ENCODE peak calls at places on chromosomes 6 and 20, in nine cellular contexts. One of them, this sample, is unnamed.

GRCh38 chr6:122264557-122264956 is 134.9 kb upstream of the HSF2 start:
- DNase-seq in progenitor cell of endocrine pancreas: no peak
- DNase-seq in NB4: no peak
- DNase-seq in fibroblast of villous mesenchyme: no peak
- DNase-seq in BJ: no peak
- DNase-seq in heart right ventricle: no peak
- DNase-seq in pancreas: no peak
- DNase-seq in OCI-LY7: no peak
- DNase-seq in Peyer's patch: no peak
- DNase-seq in this sample: no peak

GRCh38 chr6:14732845-14733757 is 512.8 kb upstream of the JARID2 start:
- DNase-seq in progenitor cell of endocrine pancreas: no peak
- DNase-seq in NB4: peak; percentile 82
- DNase-seq in fibroblast of villous mesenchyme: peak; percentile 55
- DNase-seq in BJ: no peak
- DNase-seq in heart right ventricle: no peak
- DNase-seq in pancreas: no peak
- DNase-seq in OCI-LY7: no peak
- DNase-seq in Peyer's patch: no peak
- DNase-seq in this sample: peak; percentile 40

GRCh38 chr6:40484066-40484465 is 103.1 kb downstream of the LRFN2 start:
- DNase-seq in progenitor cell of endocrine pancreas: no peak
- DNase-seq in NB4: no peak
- DNase-seq in fibroblast of villous mesenchyme: no peak
- DNase-seq in BJ: no peak
- DNase-seq in heart right ventricle: no peak
- DNase-seq in pancreas: no peak
- DNase-seq in OCI-LY7: no peak
- DNase-seq in Peyer's patch: no peak
- DNase-seq in this sample: no peak

GRCh38 chr6:11096109-11096508 is 2.5 kb downstream of the SMIM13 start:
- DNase-seq in progenitor cell of endocrine pancreas: no peak
- DNase-seq in NB4: peak; percentile 81
- DNase-seq in fibroblast of villous mesenchyme: peak; percentile 67
- DNase-seq in BJ: no peak
- DNase-seq in heart right ventricle: no peak
- DNase-seq in pancreas: no peak
- DNase-seq in OCI-LY7: peak; percentile 55
- DNase-seq in Peyer's patch: peak; percentile 52
- DNase-seq in this sample: peak; percentile 24

GRCh38 chr20:57397004-57397692 is 6.0 kb downstream of the RBM38 start:
- DNase-seq in progenitor cell of endocrine pancreas: no peak
- DNase-seq in NB4: peak; percentile 38
- DNase-seq in fibroblast of villous mesenchyme: no peak
- DNase-seq in BJ: no peak
- DNase-seq in heart right ventricle: no peak
- DNase-seq in pancreas: peak; percentile 43
- DNase-seq in OCI-LY7: peak; percentile 37
- DNase-seq in Peyer's patch: no peak
- DNase-seq in this sample: peak; percentile 36

GRCh38 chr20:39880890-39881289 is 808.1 kb downstream of the MAFB start:
- DNase-seq in progenitor cell of endocrine pancreas: no peak
- DNase-seq in NB4: peak; percentile 49
- DNase-seq in fibroblast of villous mesenchyme: no peak
- DNase-seq in BJ: no peak
- DNase-seq in heart right ventricle: no peak
- DNase-seq in pancreas: no peak
- DNase-seq in OCI-LY7: no peak
- DNase-seq in Peyer's patch: no peak
- DNase-seq in this sample: peak; percentile 38

GRCh38 chr6:47846752-47847151 is 64.9 kb downstream of the OPN5 start:
- DNase-seq in progenitor cell of endocrine pancreas: no peak
- DNase-seq in NB4: no peak
- DNase-seq in fibroblast of villous mesenchyme: no peak
- DNase-seq in BJ: no peak
- DNase-seq in heart right ventricle: no peak
- DNase-seq in pancreas: no peak
- DNase-seq in OCI-LY7: no peak
- DNase-seq in Peyer's patch: no peak
- DNase-seq in this sample: no peak

GRCh38 chr6:131164506-131164905 is 29.2 kb downstream of the AKAP7 start:
- DNase-seq in progenitor cell of endocrine pancreas: no peak
- DNase-seq in NB4: no peak
- DNase-seq in fibroblast of villous mesenchyme: no peak
- DNase-seq in BJ: no peak
- DNase-seq in heart right ventricle: no peak
- DNase-seq in pancreas: no peak
- DNase-seq in OCI-LY7: no peak
- DNase-seq in Peyer's patch: no peak
- DNase-seq in this sample: no peak

GRCh38 chr20:62304331-62305148 is 1.7 kb downstream of the ADRM1 start:
- DNase-seq in progenitor cell of endocrine pancreas: no peak
- DNase-seq in NB4: no peak
- DNase-seq in fibroblast of villous mesenchyme: no peak
- DNase-seq in BJ: no peak
- DNase-seq in heart right ventricle: no peak
- DNase-seq in pancreas: no peak
- DNase-seq in OCI-LY7: no peak
- DNase-seq in Peyer's patch: no peak
- DNase-seq in this sample: no peak

GRCh38 chr6:131792091-131792496 is 15.7 kb upstream of the ENPP1 start:
- DNase-seq in progenitor cell of endocrine pancreas: no peak
- DNase-seq in NB4: no peak
- DNase-seq in fibroblast of villous mesenchyme: no peak
- DNase-seq in BJ: no peak
- DNase-seq in heart right ventricle: no peak
- DNase-seq in pancreas: no peak
- DNase-seq in OCI-LY7: no peak
- DNase-seq in Peyer's patch: no peak
- DNase-seq in this sample: no peak

GRCh38 chr6:118551673-118552063 is 3.6 kb downstream of the PLN start:
- DNase-seq in progenitor cell of endocrine pancreas: no peak
- DNase-seq in NB4: no peak
- DNase-seq in fibroblast of villous mesenchyme: peak; percentile 72
- DNase-seq in BJ: peak; percentile 27
- DNase-seq in heart right ventricle: no peak
- DNase-seq in pancreas: no peak
- DNase-seq in OCI-LY7: no peak
- DNase-seq in Peyer's patch: no peak
- DNase-seq in this sample: no peak

GRCh38 chr6:114000066-114000465 is 29.1 kb upstream of the HDAC2 start:
- DNase-seq in progenitor cell of endocrine pancreas: no peak
- DNase-seq in NB4: no peak
- DNase-seq in fibroblast of villous mesenchyme: peak; percentile 45
- DNase-seq in BJ: no peak
- DNase-seq in heart right ventricle: no peak
- DNase-seq in pancreas: no peak
- DNase-seq in OCI-LY7: no peak
- DNase-seq in Peyer's patch: no peak
- DNase-seq in this sample: no peak

GRCh38 chr20:56766528-56766927 is 137.4 kb downstream of the TFAP2C start:
- DNase-seq in progenitor cell of endocrine pancreas: no peak
- DNase-seq in NB4: no peak
- DNase-seq in fibroblast of villous mesenchyme: peak; percentile 73
- DNase-seq in BJ: no peak
- DNase-seq in heart right ventricle: no peak
- DNase-seq in pancreas: no peak
- DNase-seq in OCI-LY7: no peak
- DNase-seq in Peyer's patch: no peak
- DNase-seq in this sample: no peak

GRCh38 chr6:151001387-151002063 is 136.0 kb downstream of the MTHFD1L start:
- DNase-seq in progenitor cell of endocrine pancreas: no peak
- DNase-seq in NB4: no peak
- DNase-seq in fibroblast of villous mesenchyme: no peak
- DNase-seq in BJ: no peak
- DNase-seq in heart right ventricle: no peak
- DNase-seq in pancreas: no peak
- DNase-seq in OCI-LY7: no peak
- DNase-seq in Peyer's patch: no peak
- DNase-seq in this sample: no peak

GRCh38 chr20:48750941-48751620 is 76.7 kb downstream of the PREX1 start:
- DNase-seq in progenitor cell of endocrine pancreas: no peak
- DNase-seq in NB4: peak; percentile 91
- DNase-seq in fibroblast of villous mesenchyme: no peak
- DNase-seq in BJ: no peak
- DNase-seq in heart right ventricle: peak; percentile 66
- DNase-seq in pancreas: no peak
- DNase-seq in OCI-LY7: peak; percentile 65
- DNase-seq in Peyer's patch: peak; percentile 80
- DNase-seq in this sample: peak; percentile 72

DNA sequence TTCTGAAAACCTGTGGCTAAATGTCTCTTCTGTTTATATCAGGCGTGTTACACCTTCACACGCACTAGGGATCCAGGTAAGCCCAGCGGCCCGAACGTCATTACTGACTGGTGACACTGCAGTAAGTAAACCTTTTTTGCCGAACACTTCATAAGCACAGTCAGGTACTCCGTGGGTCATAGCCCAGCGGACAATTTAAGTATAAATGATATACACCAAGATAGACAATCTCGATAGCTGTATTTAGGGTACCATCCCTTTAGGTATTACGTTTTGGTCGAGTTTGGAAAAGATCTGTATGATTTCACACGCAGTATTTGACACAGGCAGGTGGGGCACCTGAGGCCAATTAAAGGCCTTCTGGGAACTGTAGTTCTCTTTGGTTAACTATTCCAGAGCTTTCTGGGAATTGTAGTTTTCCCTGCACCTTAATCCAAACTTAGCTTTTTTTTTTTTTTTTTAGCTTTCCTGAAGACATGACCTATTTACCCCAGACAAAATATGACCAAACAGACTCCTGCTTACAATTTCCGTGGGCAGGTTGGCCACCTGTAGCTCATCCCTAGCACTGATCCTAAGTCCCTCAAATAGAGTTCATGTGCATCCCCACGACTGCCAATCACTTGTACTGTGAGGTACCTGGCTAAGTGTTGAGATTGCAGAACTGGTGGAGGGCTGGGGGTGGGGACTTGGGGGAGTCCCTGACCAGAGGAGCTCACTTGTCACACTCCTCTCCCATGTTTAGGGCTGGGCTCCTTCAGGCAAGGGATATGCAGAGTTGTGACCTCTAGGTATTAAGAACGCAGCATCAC is 908 bp upstream of the EHMT2 start:
- DNase-seq in progenitor cell of endocrine pancreas: no peak
- DNase-seq in NB4: peak; percentile 59
- DNase-seq in fibroblast of villous mesenchyme: peak; percentile 27
- DNase-seq in BJ: no peak
- DNase-seq in heart right ventricle: no peak
- DNase-seq in pancreas: no peak
- DNase-seq in OCI-LY7: peak; percentile 71
- DNase-seq in Peyer's patch: peak; percentile 65
- DNase-seq in this sample: peak; percentile 65
- TF ChIP-seq CTCF in progenitor cell of endocrine pancreas: no peak
- TF ChIP-seq CTCF in NB4: no peak
- TF ChIP-seq CTCF in fibroblast of villous mesenchyme: no peak
- TF ChIP-seq CTCF in BJ: no peak
- TF ChIP-seq CTCF in heart right ventricle: no peak
- TF ChIP-seq CTCF in pancreas: no peak
- TF ChIP-seq CTCF in OCI-LY7: peak; percentile 25
- TF ChIP-seq CTCF in Peyer's patch: no peak
- TF ChIP-seq CTCF in this sample: peak; percentile 0

GRCh38 chr20:44109951-44110361 is 77.0 kb downstream of the JPH2 start:
- DNase-seq in progenitor cell of endocrine pancreas: no peak
- DNase-seq in NB4: no peak
- DNase-seq in fibroblast of villous mesenchyme: no peak
- DNase-seq in BJ: no peak
- DNase-seq in heart right ventricle: no peak
- DNase-seq in pancreas: no peak
- DNase-seq in OCI-LY7: no peak
- DNase-seq in Peyer's patch: no peak
- DNase-seq in this sample: no peak
- TF ChIP-seq CTCF in progenitor cell of endocrine pancreas: peak; percentile 27
- TF ChIP-seq CTCF in NB4: peak; percentile 55
- TF ChIP-seq CTCF in fibroblast of villous mesenchyme: no peak
- TF ChIP-seq CTCF in BJ: peak; percentile 28
- TF ChIP-seq CTCF in heart right ventricle: peak; percentile 22
- TF ChIP-seq CTCF in pancreas: no peak
- TF ChIP-seq CTCF in OCI-LY7: peak; percentile 40
- TF ChIP-seq CTCF in Peyer's patch: no peak
- TF ChIP-seq CTCF in this sample: peak; percentile 22

DNA sequence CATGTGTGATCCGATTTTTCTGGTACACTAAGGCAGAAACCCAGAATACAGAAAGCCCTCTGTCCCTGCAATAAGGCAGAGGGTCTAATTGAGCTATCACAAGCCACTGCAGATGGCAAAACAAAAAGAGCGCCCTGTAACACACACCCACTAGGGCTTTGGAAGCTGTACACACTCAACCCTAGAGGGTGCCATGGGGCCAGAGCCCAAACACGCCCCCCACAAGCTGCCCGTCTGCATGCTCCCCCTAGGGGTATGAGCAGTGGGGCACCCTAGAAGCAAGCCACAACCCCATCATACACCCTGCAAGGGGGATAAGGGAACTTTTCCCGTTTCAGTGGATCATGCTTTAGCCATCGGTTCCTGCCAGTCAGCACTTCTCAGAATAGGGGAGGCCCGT is 62.2 kb upstream of the PDE10A start:
- DNase-seq in progenitor cell of endocrine pancreas: no peak
- DNase-seq in NB4: peak; percentile 32
- DNase-seq in fibroblast of villous mesenchyme: no peak
- DNase-seq in BJ: no peak
- DNase-seq in heart right ventricle: no peak
- DNase-seq in pancreas: no peak
- DNase-seq in OCI-LY7: no peak
- DNase-seq in Peyer's patch: no peak
- DNase-seq in this sample: no peak
- TF ChIP-seq CTCF in progenitor cell of endocrine pancreas: no peak
- TF ChIP-seq CTCF in NB4: peak; percentile 35
- TF ChIP-seq CTCF in fibroblast of villous mesenchyme: no peak
- TF ChIP-seq CTCF in BJ: no peak
- TF ChIP-seq CTCF in heart right ventricle: no peak
- TF ChIP-seq CTCF in pancreas: no peak
- TF ChIP-seq CTCF in OCI-LY7: peak; percentile 43
- TF ChIP-seq CTCF in Peyer's patch: no peak
- TF ChIP-seq CTCF in this sample: no peak

GRCh38 chr6:169931223-169931760 is 179.9 kb downstream of the ERMARD start:
- DNase-seq in progenitor cell of endocrine pancreas: no peak
- DNase-seq in NB4: peak; percentile 27
- DNase-seq in fibroblast of villous mesenchyme: no peak
- DNase-seq in BJ: no peak
- DNase-seq in heart right ventricle: no peak
- DNase-seq in pancreas: no peak
- DNase-seq in OCI-LY7: no peak
- DNase-seq in Peyer's patch: no peak
- DNase-seq in this sample: no peak

GRCh38 chr6:169933839-169934698 is 182.6 kb downstream of the ERMARD start:
- DNase-seq in progenitor cell of endocrine pancreas: no peak
- DNase-seq in NB4: no peak
- DNase-seq in fibroblast of villous mesenchyme: peak; percentile 48
- DNase-seq in BJ: no peak
- DNase-seq in heart right ventricle: peak; percentile 74
- DNase-seq in pancreas: peak; percentile 92
- DNase-seq in OCI-LY7: no peak
- DNase-seq in Peyer's patch: peak; percentile 71
- DNase-seq in this sample: no peak

GRCh38 chr6:169932491-169932890 is 181.1 kb downstream of the ERMARD start:
- DNase-seq in progenitor cell of endocrine pancreas: no peak
- DNase-seq in NB4: no peak
- DNase-seq in fibroblast of villous mesenchyme: no peak
- DNase-seq in BJ: no peak
- DNase-seq in heart right ventricle: no peak
- DNase-seq in pancreas: no peak
- DNase-seq in OCI-LY7: no peak
- DNase-seq in Peyer's patch: no peak
- DNase-seq in this sample: no peak

GRCh38 chr6:169933251-169933821 is 181.9 kb downstream of the ERMARD start:
- DNase-seq in progenitor cell of endocrine pancreas: no peak
- DNase-seq in NB4: no peak
- DNase-seq in fibroblast of villous mesenchyme: no peak
- DNase-seq in BJ: no peak
- DNase-seq in heart right ventricle: no peak
- DNase-seq in pancreas: no peak
- DNase-seq in OCI-LY7: no peak
- DNase-seq in Peyer's patch: no peak
- DNase-seq in this sample: no peak

GRCh38 chr6:169930799-169931198 is 179.4 kb downstream of the ERMARD start:
- DNase-seq in progenitor cell of endocrine pancreas: no peak
- DNase-seq in NB4: peak; percentile 45
- DNase-seq in fibroblast of villous mesenchyme: no peak
- DNase-seq in BJ: no peak
- DNase-seq in heart right ventricle: no peak
- DNase-seq in pancreas: no peak
- DNase-seq in OCI-LY7: no peak
- DNase-seq in Peyer's patch: no peak
- DNase-seq in this sample: no peak
- TF ChIP-seq CTCF in progenitor cell of endocrine pancreas: no peak
- TF ChIP-seq CTCF in NB4: peak; percentile 34
- TF ChIP-seq CTCF in fibroblast of villous mesenchyme: no peak
- TF ChIP-seq CTCF in BJ: no peak
- TF ChIP-seq CTCF in heart right ventricle: no peak
- TF ChIP-seq CTCF in pancreas: no peak
- TF ChIP-seq CTCF in OCI-LY7: peak; percentile 44
- TF ChIP-seq CTCF in Peyer's patch: no peak
- TF ChIP-seq CTCF in this sample: no peak

This sample was measured in GM12865.